ENCODE peak calls at places on chromosomes 7 and 10, in six cellular contexts. A is NB4; H is activated CD8-positive, alpha-beta memory T cell treated with anti-CD3 and anti-CD28 coated beads for 24 hours; B is M059J; U is epithelial cell of esophagus; N is activated T-helper 1 cell treated with anti-CD3 and anti-CD28 coated beads, Interleukin-2, amount 50 U/mL, for 16 hours. Y is an unnamed sample.

GRCh38 chr10:114767101-114767588 is 54.4 kb upstream of the FHIP2A start:
- DNase-seq in H (no peak), A (no peak), B (peak; percentile 62), N (no peak), U (peak; percentile 67), Y (peak; percentile 71)

GRCh38 chr10:91605968-91606367 is 26.9 kb downstream of the PPP1R3C start:
- DNase-seq in N (no peak), H (no peak), A (no peak), B (no peak), U (no peak), Y (no peak)

GRCh38 chr7:101565601-101566209 is 63.4 kb downstream of the MYL10 start:
- DNase-seq in B (no peak), A (no peak), U (no peak), N (no peak), H (no peak), Y (no peak)

GRCh38 chr7:101166909-101167644 is 1.7 kb upstream of the VGF start:
- DNase-seq in H (no peak), A (no peak), B (peak; percentile 36), N (no peak), U (no peak), Y (no peak)

GRCh38 chr10:107971973-107972372 is 807.5 kb upstream of the SORCS1 start:
- DNase-seq in U (peak; percentile 95), H (no peak), N (no peak), A (peak; percentile 16), B (peak; percentile 79), Y (peak; percentile 6)

GRCh38 chr7:7772385-7772784 is 54.0 kb upstream of the RPA3 start:
- DNase-seq in N (no peak), H (no peak), A (no peak), B (peak; percentile 8), U (peak; percentile 95), Y (no peak)

GRCh38 chr10:43121444-43121843 is 16.8 kb upstream of the CSGALNACT2 start:
- DNase-seq in N (no peak), A (peak; percentile 59), B (no peak), U (no peak), H (no peak), Y (no peak)

GRCh38 chr7:22452142-22452763 is 47.7 kb downstream of the STEAP1B start:
- DNase-seq in N (no peak), H (peak; percentile 66), U (peak; percentile 54), B (peak; percentile 25), A (peak; percentile 66), Y (peak; percentile 32)

GRCh38 chr7:151428393-151429231 is 11.3 kb downstream of the CRYGN start:
- DNase-seq in N (no peak), A (peak; percentile 64), B (peak; percentile 94), U (no peak), H (peak; percentile 58), Y (peak; percentile 91)

GRCh38 chr10:100065084-100065660 is 16.5 kb downstream of the CPN1 start:
- DNase-seq in H (no peak), A (no peak), B (no peak), N (no peak), U (no peak), Y (no peak)

GRCh38 chr7:30144659-30145321 is 10.0 kb downstream of the MTURN start:
- DNase-seq in N (no peak), A (no peak), H (no peak), B (no peak), U (no peak), Y (no peak)

GRCh38 chr10:5509236-5509635 is 9.9 kb upstream of the CALML5 start:
- DNase-seq in A (no peak), H (no peak), B (no peak), U (peak; percentile 48), N (no peak), Y (no peak)

GRCh38 chr7:64887756-64888508 is 15.1 kb upstream of the ZNF273 start:
- DNase-seq in U (no peak), N (no peak), B (no peak), A (peak; percentile 86), H (peak; percentile 81), Y (no peak)

GRCh38 chr7:31028417-31028988 is 23.6 kb upstream of the ADCYAP1R1 start:
- DNase-seq in B (no peak), U (no peak), N (no peak), A (no peak), H (no peak), Y (no peak)

GRCh38 chr7:116169060-116169459 is 41.3 kb upstream of the TES start:
- DNase-seq in B (peak; percentile 63), N (no peak), U (no peak), H (no peak), A (no peak), Y (peak; percentile 82)

GRCh38 chr7:155814569-155815276 is 2.5 kb upstream of the SHH start:
- DNase-seq in A (peak; percentile 35), U (no peak), N (no peak), B (peak; percentile 67), H (no peak), Y (no peak)

GRCh38 chr10:89567566-89568245 is 32.3 kb upstream of the SLC16A12 start:
- DNase-seq in B (no peak), A (no peak), N (no peak), H (no peak), U (no peak), Y (no peak)

GRCh38 chr7:2149672-2150444 is 82.9 kb downstream of the MAD1L1 start:
- DNase-seq in B (no peak), A (no peak), N (no peak), U (no peak), H (no peak), Y (no peak)

GRCh38 chr7:137462074-137462715 is 118.7 kb upstream of the PTN start:
- DNase-seq in B (peak; percentile 68), A (no peak), N (no peak), U (peak; percentile 55), H (no peak), Y (peak; percentile 66)

GRCh38 chr7:143239822-143240221 is 18.0 kb downstream of the TAS2R40 start:
- DNase-seq in U (peak; percentile 40), N (no peak), A (peak; percentile 92), H (no peak), B (no peak), Y (peak; percentile 66)

GRCh38 chr10:70974351-70974901 is 86.1 kb upstream of the PCBD1 start:
- DNase-seq in A (peak; percentile 31), B (peak; percentile 50), U (peak; percentile 48), N (no peak), H (no peak), Y (peak; percentile 44)

GRCh38 chr10:48489099-48489498 is 115.8 kb downstream of the ARHGAP22 start:
- DNase-seq in A (no peak), B (no peak), H (no peak), N (no peak), U (no peak), Y (no peak)

GRCh38 chr10:68600041-68600778 is 40.1 kb downstream of the TET1 start:
- DNase-seq in U (peak; percentile 58), H (peak; percentile 85), A (peak; percentile 94), B (peak; percentile 90), N (peak; percentile 12), Y (peak; percentile 95)

GRCh38 chr7:28957822-28958234 is 302 bp downstream of the TRIL start:
- DNase-seq in U (peak; percentile 10), B (no peak), H (no peak), A (no peak), N (no peak), Y (peak; percentile 21)

GRCh38 chr7:12630615-12630884 is 56.9 kb upstream of the ARL4A start:
- DNase-seq in U (no peak), A (no peak), N (no peak), H (no peak), B (no peak), Y (no peak)

GRCh38 chr7:28149291-28150101 is 31.1 kb downstream of the JAZF1 start:
- DNase-seq in U (no peak), N (no peak), H (no peak), A (no peak), B (no peak), Y (no peak)

GRCh38 chr10:3103646-3104045 is 36.3 kb downstream of the PFKP start:
- DNase-seq in H (no peak), N (no peak), A (no peak), U (no peak), B (no peak), Y (no peak)

Y was measured in EH.